ENCODE peak calls at places on chromosomes 3 and 15, in nine cellular contexts. P is stimulated activated CD4-positive, alpha-beta T cell treated with anti-CD3 and anti-CD28 coated beads, Interleukin-15, amount 100 ng/mL, for 48 hours; N is T-helper 17 cell; H is activated CD4-positive, alpha-beta T cell treated with anti-CD3 and anti-CD28 coated beads for 24 hours; S is mesenteric fat pad; Q is activated T-cell treated with anti-CD3 and anti-CD28 coated beads, Interleukin-2, amount 50 U/mL, for 1 hour; V is EL; B is AG08396; L is upper lobe of right lung. Y is an unnamed sample.
A peak's percentile ranks its signal among the peaks of the same experiment; 100 is the strongest.

GRCh38 chr15:60787737-60788513 is 309.0 kb upstream of the ICE2 start:
- DNase-seq in H (no peak), P (no peak), N (peak; percentile 25), B (no peak), Q (peak; percentile 54), V (peak; percentile 9), S (no peak), L (no peak), Y (no peak)

GRCh38 chr15:98257290-98257689 is 296.8 kb downstream of the ARRDC4 start:
- DNase-seq in N (no peak), Q (no peak), S (no peak), B (no peak), H (no peak), V (no peak), L (no peak), P (no peak), Y (no peak)

GRCh38 chr3:111952866-111953450 is 25.9 kb upstream of the ABHD10 start:
- DNase-seq in H (no peak), P (no peak), N (no peak), Q (no peak), V (no peak), L (no peak), S (no peak), B (no peak), Y (no peak)

GRCh38 chr15:41566121-41566885 is 7.3 kb downstream of the TYRO3 start:
- DNase-seq in P (no peak), L (no peak), V (no peak), H (no peak), S (no peak), N (no peak), Q (no peak), B (no peak), Y (no peak)

GRCh38 chr3:179624471-179624870 is 19.9 kb downstream of the NDUFB5 start:
- DNase-seq in Q (no peak), S (no peak), L (no peak), B (no peak), H (no peak), P (no peak), V (peak; percentile 23), N (no peak), Y (no peak)

GRCh38 chr15:76514292-76514691 is 177.7 kb downstream of the ISL2 start:
- DNase-seq in S (no peak), P (no peak), L (no peak), B (no peak), V (no peak), H (no peak), N (no peak), Q (no peak), Y (no peak)

GRCh38 chr15:38885477-38885952 is 320.9 kb upstream of the RASGRP1 start:
- DNase-seq in N (no peak), B (no peak), S (no peak), P (no peak), V (no peak), H (no peak), Q (no peak), L (no peak), Y (no peak)

GRCh38 chr3:149454746-149455145 is 19.8 kb upstream of the TM4SF4 start:
- DNase-seq in H (no peak), S (no peak), V (peak; percentile 61), B (peak; percentile 40), Q (no peak), L (no peak), N (no peak), P (no peak), Y (no peak)

GRCh38 chr3:132418916-132419315 is 1.6 kb downstream of the DNAJC13 start:
- DNase-seq in B (no peak), N (no peak), Q (no peak), L (no peak), H (no peak), P (no peak), V (no peak), S (no peak), Y (no peak)

Y was measured in Peyer's patch.